ENCODE peak calls at places on chromosome 20, in four cellular contexts. G, M, F and C are unnamed samples.

GRCh38 chr20:51272392-51272791 is 249.5 kb upstream of the KCNG1 start:
- DNase-seq in G (no peak), F (no peak), M (no peak), C (no peak)

GRCh38 chr20:38152175-38153010 is 12.7 kb downstream of the TGM2 start:
- DNase-seq in G (no peak), F (peak; percentile 41), M (peak; percentile 70), C (peak; percentile 81)

GRCh38 chr20:57432874-57433491 is 41.8 kb downstream of the RBM38 start:
- DNase-seq in M (no peak), G (no peak), F (no peak), C (peak; percentile 89)

GRCh38 chr20:26209171-26209941 is 512.7 kb upstream of the ZNF337 start:
- DNase-seq in F (no peak), M (no peak), G (no peak), C (no peak)

GRCh38 chr20:61447950-61448349 is 195.9 kb downstream of the CDH4 start:
- DNase-seq in F (no peak), M (no peak), G (peak; percentile 22), C (no peak)

GRCh38 chr20:62616728-62617621 is 25.3 kb upstream of the SLCO4A1 start:
- DNase-seq in M (peak; percentile 64), F (no peak), G (no peak), C (peak; percentile 79)

GRCh38 chr20:50873518-50873959 is 57.7 kb downstream of the ADNP start:
- DNase-seq in G (no peak), F (no peak), M (no peak), C (peak; percentile 26)

GRCh38 chr20:50913976-50914375 is 17.3 kb downstream of the ADNP start:
- DNase-seq in G (no peak), M (no peak), F (no peak), C (no peak)

GRCh38 chr20:63328716-63329275 is 32.4 kb downstream of the CHRNA4 start:
- DNase-seq in M (no peak), G (no peak), F (no peak), C (no peak)

GRCh38 chr20:37749620-37750403 is 56.0 kb downstream of the CTNNBL1 start:
- DNase-seq in M (no peak), G (no peak), F (no peak), C (no peak)

GRCh38 chr20:10111144-10111771 is 76.5 kb downstream of the ANKEF1 start:
- DNase-seq in G (no peak), M (no peak), F (no peak), C (no peak)

GRCh38 chr20:8388146-8388545 is 256.1 kb downstream of the PLCB1 start:
- DNase-seq in F (no peak), G (no peak), M (no peak), C (no peak)

GRCh38 chr20:36728986-36729385 is 16.9 kb downstream of the NDRG3 start:
- DNase-seq in M (no peak), F (no peak), G (no peak), C (no peak)

GRCh38 chr20:61539706-61540360 is 287.8 kb downstream of the CDH4 start:
- DNase-seq in G (no peak), F (no peak), M (no peak), C (no peak)

GRCh38 chr20:57092112-57092899 is 174.1 kb downstream of the BMP7 start:
- DNase-seq in F (peak; percentile 39), G (no peak), M (peak; percentile 19), C (peak; percentile 20)

GRCh38 chr20:62473717-62474584 is 1.8 kb downstream of the GATA5 start:
- DNase-seq in F (no peak), M (no peak), G (no peak), C (peak; percentile 78)

GRCh38 chr20:57672164-57672563 is 37.7 kb downstream of the PMEPA1 start:
- DNase-seq in M (no peak), F (no peak), G (no peak), C (no peak)

GRCh38 chr20:6588296-6588695 is 179.2 kb upstream of the BMP2 start:
- DNase-seq in M (no peak), G (no peak), F (no peak), C (no peak)

GRCh38 chr20:15639839-15640238 is 933.4 kb downstream of the KIF16B start:
- DNase-seq in G (no peak), M (no peak), F (no peak), C (no peak)

GRCh38 chr20:36541227-36542018 is at the start of gene MYL9:
- DNase-seq in F (peak; percentile 94), G (no peak), M (peak; percentile 94), C (peak; percentile 85)

GRCh38 chr20:7790189-7790588 is 150.1 kb downstream of the HAO1 start:
- DNase-seq in F (no peak), M (no peak), G (no peak), C (no peak)

GRCh38 chr20:16040742-16041141 is 532.5 kb downstream of the KIF16B start:
- DNase-seq in M (no peak), G (no peak), F (no peak), C (no peak)

GRCh38 chr20:63348828-63349515 is 12.2 kb downstream of the CHRNA4 start:
- DNase-seq in G (no peak), F (no peak), M (no peak), C (no peak)

GRCh38 chr20:38612921-38613320 is 11.3 kb downstream of the ARHGAP40 start:
- DNase-seq in F (no peak), G (no peak), M (no peak), C (no peak)

GRCh38 chr20:50580016-50580747 is 70.0 kb downstream of the PTPN1 start:
- DNase-seq in F (peak; percentile 48), M (peak; percentile 74), G (no peak), C (peak; percentile 60)

GRCh38 chr20:53751394-53752368 is 158.0 kb upstream of the ZNF217 start:
- DNase-seq in G (no peak), F (no peak), M (no peak), C (peak; percentile 71)

GRCh38 chr20:53748821-53749402 is 155.3 kb upstream of the ZNF217 start:
- DNase-seq in G (no peak), F (no peak), M (no peak), C (no peak)

GRCh38 chr20:53752583-53752970 is 158.9 kb upstream of the ZNF217 start:
- DNase-seq in G (no peak), M (no peak), F (no peak), C (no peak)

GRCh38 chr20:53749499-53749898 is 155.9 kb upstream of the ZNF217 start:
- DNase-seq in F (no peak), M (no peak), G (no peak), C (no peak)

DNA sequence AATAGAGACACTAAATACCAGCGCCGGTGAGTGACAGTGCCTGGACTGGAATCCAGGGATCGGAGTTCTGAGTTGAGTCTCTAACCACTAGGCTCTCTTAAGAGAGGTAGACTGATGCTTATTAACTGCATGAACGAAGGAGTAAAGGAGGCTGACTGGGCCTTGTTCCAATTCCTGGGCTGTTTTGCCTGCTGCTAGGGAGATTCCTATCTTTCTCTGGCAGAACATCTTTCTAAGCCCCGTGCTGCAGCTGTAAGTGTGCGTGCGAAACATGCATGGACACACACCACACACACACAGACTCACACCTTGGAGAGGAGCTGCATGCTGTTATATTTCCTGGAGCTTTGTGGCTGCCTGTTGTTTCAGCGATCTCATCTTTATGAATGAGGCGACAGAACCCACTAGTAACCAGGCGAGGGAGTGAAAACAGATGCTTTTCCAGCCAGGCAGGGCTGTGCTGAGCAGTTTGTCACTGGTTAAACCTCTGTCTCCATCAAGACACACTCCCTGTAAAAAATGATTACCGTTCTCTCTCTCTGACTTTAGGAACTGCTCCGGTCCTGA is 157.3 kb upstream of the ZNF217 start:
- DNase-seq in F (no peak), G (no peak), M (peak; percentile 33), C (no peak)
- TF ChIP-seq CTCF in F (no peak), G (no peak), M (no peak), C (no peak)

DNA sequence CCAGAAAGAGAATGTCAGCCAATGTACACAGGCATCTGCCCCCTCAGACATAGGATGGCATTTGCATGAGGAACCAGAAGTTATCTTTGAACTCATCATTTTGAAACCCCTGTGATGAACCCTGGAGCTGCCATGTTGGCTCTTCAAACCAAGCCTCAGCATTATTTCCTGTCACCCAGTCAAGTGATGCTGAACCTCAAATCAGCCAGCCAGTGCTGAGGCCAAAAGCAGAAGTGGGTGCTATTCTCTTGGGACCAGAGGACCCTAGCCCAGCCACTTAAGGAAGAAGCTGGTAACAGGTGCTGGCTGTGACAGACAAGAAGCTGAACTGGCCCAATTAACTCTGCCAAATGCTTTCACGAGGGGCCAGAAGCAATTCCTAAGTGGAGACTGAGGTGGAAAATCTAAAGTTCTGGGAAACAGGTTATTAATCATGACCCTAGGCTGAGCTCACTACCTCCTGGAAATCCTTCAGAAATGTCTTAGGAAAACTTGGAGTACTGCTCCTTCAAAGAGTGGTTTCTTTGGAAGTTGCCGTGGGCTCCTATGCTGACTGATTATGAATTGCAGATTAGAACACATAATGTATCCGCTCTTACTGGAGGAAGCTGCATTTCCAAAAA is 4.0 kb downstream of the PKIG start:
- DNase-seq in G (no peak), F (no peak), M (no peak), C (no peak)
- TF ChIP-seq POLR2A in G (no peak), F (no peak), M (no peak), C (no peak)

GRCh38 chr20:1908191-1908590 is 13.0 kb downstream of the SIRPA start:
- DNase-seq in M (no peak), F (no peak), G (no peak), C (no peak)

GRCh38 chr20:1912646-1913045 is 17.4 kb downstream of the SIRPA start:
- DNase-seq in M (no peak), F (no peak), G (no peak), C (no peak)

GRCh38 chr20:1909097-1909496 is 13.9 kb downstream of the SIRPA start:
- DNase-seq in G (no peak), M (no peak), F (no peak), C (no peak)

GRCh38 chr20:1912056-1912455 is 16.8 kb downstream of the SIRPA start:
- DNase-seq in G (no peak), F (no peak), M (no peak), C (no peak)

GRCh38 chr20:1911536-1911935 is 16.3 kb downstream of the SIRPA start:
- DNase-seq in M (no peak), G (no peak), F (no peak), C (no peak)
- TF ChIP-seq CTCF in M (no peak), G (no peak), F (no peak), C (no peak)

GRCh38 chr20:32431457-32431856 is 73.3 kb downstream of the ASXL1 start:
- DNase-seq in G (no peak), M (no peak), F (no peak), C (no peak)

GRCh38 chr20:32432277-32432676 is 74.1 kb downstream of the ASXL1 start:
- DNase-seq in G (no peak), M (no peak), F (no peak), C (no peak)

GRCh38 chr20:32435449-32436107 is 77.4 kb downstream of the ASXL1 start:
- DNase-seq in F (no peak), M (no peak), G (no peak), C (no peak)

GRCh38 chr20:32434434-32434833 is 76.3 kb downstream of the ASXL1 start:
- DNase-seq in G (no peak), M (no peak), F (no peak), C (no peak)

DNA sequence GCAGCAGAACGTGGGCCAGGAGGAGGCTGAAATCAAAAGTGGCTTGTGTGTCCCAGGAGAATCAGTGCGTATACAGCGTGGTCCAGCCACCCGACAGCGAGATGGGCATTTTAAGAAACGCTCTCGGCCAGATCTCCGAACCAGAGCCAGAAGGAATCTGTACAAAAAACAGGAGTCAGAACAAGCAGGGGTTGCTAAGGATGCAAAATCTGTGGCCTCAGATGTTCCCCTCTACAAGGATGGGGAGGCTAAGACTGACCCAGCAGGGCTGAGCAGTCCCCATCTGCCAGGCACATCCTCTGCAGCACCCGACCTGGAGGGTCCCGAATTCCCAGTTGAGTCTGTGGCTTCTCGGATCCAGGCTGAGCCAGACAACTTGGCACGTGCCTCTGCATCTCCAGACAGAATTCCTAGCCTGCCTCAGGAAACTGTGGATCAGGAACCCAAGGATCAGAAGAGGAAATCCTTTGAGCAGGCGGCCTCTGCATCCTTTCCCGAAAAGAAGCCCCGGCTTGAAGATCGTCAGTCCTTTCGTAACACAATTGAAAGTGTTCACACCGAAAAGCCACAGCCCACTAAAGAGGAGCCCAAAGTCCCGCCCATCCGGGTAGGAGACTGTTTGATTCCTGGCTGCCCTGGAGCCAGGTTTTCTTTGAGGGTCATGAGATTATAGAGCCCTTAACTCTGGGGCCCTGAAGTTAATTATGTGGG is 75.3 kb downstream of the ASXL1 start:
- DNase-seq in F (no peak), M (no peak), G (no peak), C (no peak)
- TF ChIP-seq POLR2A in F (no peak), M (no peak), G (no peak), C (no peak)